ENCODE peak calls at places on chromosomes 2 and 18, in four cellular contexts. B is frontal cortex, U is AG09309, E is AML-193. V is an unnamed sample.

GRCh38 chr2:28359222-28360065 is 33.2 kb upstream of the FOSL2 start:
- DNase-seq in B (no peak), U (no peak), E (peak; percentile 96), V (no peak)

GRCh38 chr2:63488118-63488713 is 100.1 kb downstream of the WDPCP start:
- DNase-seq in B (no peak), U (no peak), E (peak; percentile 39), V (no peak)

GRCh38 chr18:7177131-7177744 is 53.7 kb upstream of the LRRC30 start:
- DNase-seq in B (peak; percentile 46), U (peak; percentile 63), E (peak; percentile 29), V (peak; percentile 44)

GRCh38 chr2:121036226-121036692 is 248.7 kb downstream of the TFCP2L1 start:
- DNase-seq in B (no peak), U (no peak), E (no peak), V (no peak)

GRCh38 chr2:10900216-10901109 is 11.3 kb upstream of the KCNF1 start:
- DNase-seq in B (no peak), U (no peak), E (peak; percentile 72), V (no peak)

GRCh38 chr2:150485871-150486538 is 1.5 kb downstream of the RND3 start:
- DNase-seq in B (no peak), U (no peak), E (no peak), V (no peak)

GRCh38 chr18:38250981-38251380 is 685.4 kb upstream of the CELF4 start:
- DNase-seq in B (no peak), U (no peak), E (no peak), V (no peak)

GRCh38 chr2:230447455-230448451 is 31.8 kb downstream of the SP100 start:
- DNase-seq in B (no peak), U (no peak), E (no peak), V (no peak)

GRCh38 chr2:40244251-40245010 is 207.5 kb downstream of the SLC8A1 start:
- DNase-seq in B (no peak), U (peak; percentile 40), E (peak; percentile 14), V (no peak)

GRCh38 chr2:37379881-37380296 is 35.5 kb downstream of the QPCT start:
- DNase-seq in B (no peak), U (no peak), E (no peak), V (no peak)

GRCh38 chr2:86764661-86765307 is 25.9 kb downstream of the CD8A start:
- DNase-seq in B (no peak), U (no peak), E (peak; percentile 41), V (peak; percentile 15)

GRCh38 chr2:168160897-168161296 is 86.5 kb downstream of the STK39 start:
- DNase-seq in B (no peak), U (no peak), E (peak; percentile 18), V (no peak)

GRCh38 chr2:20188851-20189250 is 36.1 kb downstream of the SDC1 start:
- DNase-seq in B (no peak), U (no peak), E (no peak), V (no peak)

GRCh38 chr2:8027387-8027786 is 654.5 kb upstream of the ID2 start:
- DNase-seq in B (no peak), U (no peak), E (no peak), V (no peak)

GRCh38 chr2:157831573-157832315 is 44.4 kb downstream of the ACVR1 start:
- DNase-seq in B (no peak), U (no peak), E (no peak), V (no peak)

GRCh38 chr2:216328347-216328746 is 43.9 kb downstream of the MARCHF4 start:
- DNase-seq in B (no peak), U (no peak), E (no peak), V (no peak)

GRCh38 chr2:88471083-88471942 is 18.8 kb upstream of the FOXI3 start:
- DNase-seq in B (no peak), U (no peak), E (no peak), V (no peak)

GRCh38 chr2:105102963-105103421 is 65.1 kb downstream of the MRPS9 start:
- DNase-seq in B (no peak), U (peak; percentile 5), E (no peak), V (peak; percentile 66)

GRCh38 chr2:43609304-43609883 is 13.6 kb upstream of the THADA start:
- DNase-seq in B (no peak), U (no peak), E (peak; percentile 40), V (no peak)

GRCh38 chr2:32009479-32010256 is 1.1 kb downstream of the MEMO1 start:
- DNase-seq in B (peak; percentile 60), U (no peak), E (peak; percentile 15), V (no peak)

GRCh38 chr2:44275915-44276279 is 617 bp downstream of the SLC3A1 start:
- DNase-seq in B (no peak), U (peak; percentile 24), E (no peak), V (no peak)

GRCh38 chr18:39215920-39216319 is 1650.3 kb upstream of the CELF4 start:
- DNase-seq in B (no peak), U (no peak), E (no peak), V (no peak)

GRCh38 chr2:73828389-73828817 is 358 bp upstream of the STAMBP start:
- DNase-seq in B (no peak), U (no peak), E (no peak), V (no peak)

GRCh38 chr2:8437228-8437948 is 244.5 kb upstream of the ID2 start:
- DNase-seq in B (no peak), U (no peak), E (no peak), V (no peak)

GRCh38 chr2:222862068-222862914 is 1.5 kb downstream of the ACSL3 start:
- DNase-seq in B (peak; percentile 59), U (no peak), E (peak; percentile 12), V (no peak)

GRCh38 chr2:42079737-42080287 is 32.0 kb downstream of the PKDCC start:
- DNase-seq in B (no peak), U (no peak), E (no peak), V (no peak)

GRCh38 chr2:85308951-85309555 is 18.7 kb downstream of the TGOLN2 start:
- DNase-seq in B (no peak), U (no peak), E (no peak), V (no peak)

GRCh38 chr2:21836766-21837543 is 713.2 kb downstream of the TDRD15 start:
- DNase-seq in B (no peak), U (peak; percentile 46), E (peak; percentile 17), V (peak; percentile 66)

GRCh38 chr18:45677408-45677807 is 46.6 kb upstream of the SLC14A1 start:
- DNase-seq in B (no peak), U (no peak), E (no peak), V (no peak)

GRCh38 chr18:26981373-26982082 is 116.0 kb upstream of the AQP4 start:
- DNase-seq in B (no peak), U (no peak), E (no peak), V (no peak)

GRCh38 chr2:222448806-222449205 is 24.5 kb downstream of the SGPP2 start:
- DNase-seq in B (no peak), U (no peak), E (no peak), V (peak; percentile 51)

GRCh38 chr2:227154976-227155375 is 9.0 kb downstream of the COL4A4 start:
- DNase-seq in B (no peak), U (no peak), E (no peak), V (peak; percentile 1)

GRCh38 chr2:70703900-70704549 is 64.0 kb downstream of the ADD2 start:
- DNase-seq in B (no peak), U (no peak), E (no peak), V (no peak)

GRCh38 chr2:131039908-131040660 is 53.2 kb downstream of the FAM168B start:
- DNase-seq in B (no peak), U (no peak), E (no peak), V (no peak)

GRCh38 chr2:175143191-175143590 is 24.8 kb downstream of the ATF2 start:
- DNase-seq in B (no peak), U (no peak), E (no peak), V (no peak)

GRCh38 chr2:20151116-20151571 is 73.8 kb downstream of the SDC1 start:
- DNase-seq in B (no peak), U (no peak), E (no peak), V (no peak)

GRCh38 chr18:7876354-7876753 is 309.2 kb downstream of the PTPRM start:
- DNase-seq in B (no peak), U (no peak), E (no peak), V (no peak)

GRCh38 chr2:100197643-100198153 is 55.3 kb upstream of the AFF3 start:
- DNase-seq in B (no peak), U (no peak), E (no peak), V (no peak)

GRCh38 chr18:67417864-67418523 is 98.5 kb downstream of the DSEL start:
- DNase-seq in B (no peak), U (no peak), E (peak; percentile 14), V (no peak)

V was measured in AG04450.